ENCODE peak calls at places on chromosomes 1 and 21, in eight cellular contexts. G is dorsolateral prefrontal cortex; X is HFF-Myc; F is stimulated activated naive CD4-positive, alpha-beta T cell; P is EH; E is OCI-LY7; Q is tibial artery; V is globus pallidus. O is an unnamed sample.

GRCh38 chr1:207073906-207074820 is 14.5 kb upstream of the C4BPB start:
- DNase-seq in E (no peak), F (no peak), X (no peak), V (no peak), G (no peak), Q (no peak), P (peak), O (no peak)

GRCh38 chr1:59107516-59107915 is 189.4 kb upstream of the FGGY start:
- DNase-seq in G (peak), F (no peak), X (no peak), Q (peak), V (peak), E (no peak), P (no peak), O (peak)

GRCh38 chr1:31811605-31812004 is 4.2 kb downstream of the SPOCD1 start:
- DNase-seq in P (peak), V (peak), E (no peak), X (peak), Q (no peak), G (peak), F (no peak), O (peak)

GRCh38 chr1:65265296-65266271 is 43.8 kb upstream of the DNAJC6 start:
- DNase-seq in F (peak), E (no peak), V (peak), P (peak), Q (peak), X (no peak), G (peak), O (peak)

GRCh38 chr1:173669491-173669941 is at the start of gene ANKRD45:
- DNase-seq in E (no peak), P (peak), F (peak), Q (no peak), G (peak), X (peak), V (no peak), O (no peak)

GRCh38 chr1:235608278-235608677 is 41.3 kb downstream of the GNG4 start:
- DNase-seq in G (no peak), E (no peak), V (no peak), X (no peak), P (no peak), Q (no peak), F (no peak), O (no peak)

GRCh38 chr1:160133990-160134770 is 17.2 kb upstream of the ATP1A4 start:
- DNase-seq in Q (peak), V (no peak), G (no peak), E (no peak), F (no peak), P (no peak), X (no peak), O (no peak)

GRCh38 chr21:35585155-35585554 is 475.2 kb downstream of the SETD4 start:
- DNase-seq in P (no peak), F (no peak), G (no peak), E (no peak), Q (no peak), V (no peak), X (no peak), O (no peak)

GRCh38 chr1:20188455-20188817 is 2.1 kb upstream of the PLA2G2C start:
- DNase-seq in G (no peak), P (no peak), X (no peak), Q (no peak), V (no peak), E (no peak), F (no peak), O (no peak)

GRCh38 chr1:204503913-204504519 is 9.4 kb upstream of the PIK3C2B start:
- DNase-seq in E (no peak), X (no peak), V (no peak), G (no peak), P (no peak), Q (no peak), F (no peak), O (no peak)

GRCh38 chr1:30785181-30785580 is 27.6 kb upstream of the LAPTM5 start:
- DNase-seq in Q (no peak), P (no peak), G (no peak), V (no peak), F (no peak), X (no peak), E (no peak), O (no peak)

GRCh38 chr1:76070538-76070937 is 4.0 kb upstream of the ST6GALNAC3 start:
- DNase-seq in Q (no peak), P (peak), X (no peak), G (no peak), V (no peak), E (no peak), F (no peak), O (no peak)

GRCh38 chr1:175774921-175775320 is 31.5 kb upstream of the TNR start:
- DNase-seq in P (no peak), G (no peak), Q (no peak), V (no peak), E (peak), X (no peak), F (no peak), O (no peak)

GRCh38 chr1:115170972-115171392 is 81.7 kb upstream of the TSPAN2 start:
- DNase-seq in E (no peak), F (no peak), X (no peak), V (no peak), P (peak), G (no peak), Q (no peak), O (no peak)

GRCh38 chr1:241992734-241993133 is 6.2 kb downstream of the MAP1LC3C start:
- DNase-seq in P (peak), V (no peak), E (no peak), Q (no peak), X (peak), G (no peak), F (no peak), O (no peak)

GRCh38 chr1:185317886-185318310 is 855 bp upstream of the IVNS1ABP start:
- DNase-seq in Q (peak), G (peak), E (peak), V (peak), F (peak), P (no peak), X (no peak), O (peak)

GRCh38 chr21:41678016-41678935 is 88.6 kb downstream of the RIPK4 start:
- DNase-seq in F (no peak), E (no peak), Q (peak), V (no peak), G (no peak), P (peak), X (no peak), O (no peak)

GRCh38 chr1:192518700-192519099 is 56.9 kb upstream of the RGS1 start:
- DNase-seq in E (no peak), P (no peak), G (no peak), F (no peak), V (no peak), Q (no peak), X (no peak), O (no peak)

GRCh38 chr1:158274797-158275196 is 14.9 kb upstream of the CD1C start:
- DNase-seq in G (no peak), V (no peak), Q (no peak), P (no peak), X (no peak), E (no peak), F (no peak), O (no peak)

GRCh38 chr1:113021430-113022085 is 51.4 kb upstream of the LRIG2 start:
- DNase-seq in V (no peak), Q (no peak), X (no peak), G (no peak), F (no peak), P (peak), E (no peak), O (no peak)

GRCh38 chr1:179815642-179816041 is 62.0 kb downstream of the TOR1AIP2 start:
- DNase-seq in G (no peak), F (no peak), Q (no peak), E (no peak), V (no peak), P (no peak), X (no peak), O (no peak)

GRCh38 chr1:204059970-204060369 is 12.9 kb upstream of the SOX13 start:
- DNase-seq in F (no peak), X (no peak), Q (no peak), P (no peak), G (no peak), V (no peak), E (no peak), O (no peak)

GRCh38 chr1:62241357-62242131 is 46.9 kb downstream of the L1TD1 start:
- DNase-seq in G (no peak), V (no peak), Q (no peak), F (no peak), P (no peak), E (no peak), X (no peak), O (no peak)